ENCODE peak calls at places on chromosome 17, in ten cellular contexts. One of them, this sample, is unnamed.

GRCh38 chr17:40615295-40615988 is 32.2 kb downstream of the SMARCE1 start:
- DNase-seq in cardiac fibroblast: peak
- DNase-seq in amygdala: no peak
- DNase-seq in AG20443: peak
- DNase-seq in NCI-H1694: no peak
- DNase-seq in HEK293T: peak
- DNase-seq in RCC 7860: peak
- DNase-seq in progenitor cell of endocrine pancreas: peak
- DNase-seq in nucleus accumbens: no peak
- DNase-seq in NCI-H774: peak
- DNase-seq in this sample: peak

GRCh38 chr17:33115957-33116680 is 124.5 kb downstream of the SPACA3 start:
- DNase-seq in HEK293T: no peak
- DNase-seq in AG20443: no peak
- DNase-seq in NCI-H774: no peak
- DNase-seq in NCI-H1694: no peak
- DNase-seq in nucleus accumbens: no peak
- DNase-seq in RCC 7860: no peak
- DNase-seq in amygdala: no peak
- DNase-seq in cardiac fibroblast: no peak
- DNase-seq in progenitor cell of endocrine pancreas: no peak
- DNase-seq in this sample: no peak

GRCh38 chr17:55680983-55681382 is 41.7 kb downstream of the TMEM100 start:
- DNase-seq in HEK293T: no peak
- DNase-seq in AG20443: no peak
- DNase-seq in NCI-H774: no peak
- DNase-seq in NCI-H1694: no peak
- DNase-seq in amygdala: no peak
- DNase-seq in cardiac fibroblast: no peak
- DNase-seq in RCC 7860: no peak
- DNase-seq in progenitor cell of endocrine pancreas: no peak
- DNase-seq in nucleus accumbens: no peak
- DNase-seq in this sample: no peak

GRCh38 chr17:27276653-27277156 is 17.2 kb upstream of the WSB1 start:
- DNase-seq in HEK293T: no peak
- DNase-seq in RCC 7860: no peak
- DNase-seq in AG20443: no peak
- DNase-seq in NCI-H774: no peak
- DNase-seq in progenitor cell of endocrine pancreas: no peak
- DNase-seq in cardiac fibroblast: no peak
- DNase-seq in nucleus accumbens: no peak
- DNase-seq in amygdala: no peak
- DNase-seq in NCI-H1694: no peak
- DNase-seq in this sample: no peak

GRCh38 chr17:71885662-71886061 is 235.2 kb upstream of the SOX9 start:
- DNase-seq in NCI-H1694: no peak
- DNase-seq in AG20443: no peak
- DNase-seq in NCI-H774: no peak
- DNase-seq in nucleus accumbens: no peak
- DNase-seq in cardiac fibroblast: no peak
- DNase-seq in progenitor cell of endocrine pancreas: no peak
- DNase-seq in HEK293T: no peak
- DNase-seq in amygdala: no peak
- DNase-seq in RCC 7860: no peak
- DNase-seq in this sample: no peak

GRCh38 chr17:78925662-78926555 is 722 bp upstream of the TIMP2 start:
- DNase-seq in RCC 7860: no peak
- DNase-seq in progenitor cell of endocrine pancreas: no peak
- DNase-seq in amygdala: no peak
- DNase-seq in AG20443: peak
- DNase-seq in HEK293T: peak
- DNase-seq in cardiac fibroblast: peak
- DNase-seq in NCI-H774: peak
- DNase-seq in NCI-H1694: no peak
- DNase-seq in nucleus accumbens: peak
- DNase-seq in this sample: peak

GRCh38 chr17:66627985-66628384 is 206.9 kb upstream of the CACNG5 start:
- DNase-seq in progenitor cell of endocrine pancreas: no peak
- DNase-seq in AG20443: peak
- DNase-seq in NCI-H1694: no peak
- DNase-seq in cardiac fibroblast: no peak
- DNase-seq in nucleus accumbens: no peak
- DNase-seq in amygdala: no peak
- DNase-seq in RCC 7860: no peak
- DNase-seq in NCI-H774: no peak
- DNase-seq in HEK293T: no peak
- DNase-seq in this sample: no peak

GRCh38 chr17:33949100-33949499 is 306.0 kb upstream of the CCL2 start:
- DNase-seq in AG20443: no peak
- DNase-seq in nucleus accumbens: no peak
- DNase-seq in cardiac fibroblast: no peak
- DNase-seq in amygdala: no peak
- DNase-seq in NCI-H1694: no peak
- DNase-seq in RCC 7860: no peak
- DNase-seq in progenitor cell of endocrine pancreas: peak
- DNase-seq in HEK293T: peak
- DNase-seq in NCI-H774: no peak
- DNase-seq in this sample: no peak

GRCh38 chr17:76384987-76385891 is 830 bp downstream of the SPHK1 start:
- DNase-seq in progenitor cell of endocrine pancreas: no peak
- DNase-seq in NCI-H774: no peak
- DNase-seq in cardiac fibroblast: peak
- DNase-seq in RCC 7860: peak
- DNase-seq in NCI-H1694: no peak
- DNase-seq in amygdala: no peak
- DNase-seq in AG20443: peak
- DNase-seq in nucleus accumbens: no peak
- DNase-seq in HEK293T: no peak
- DNase-seq in this sample: peak

GRCh38 chr17:40179923-40180659 is 2.8 kb downstream of the RAPGEFL1 start:
- DNase-seq in amygdala: no peak
- DNase-seq in progenitor cell of endocrine pancreas: no peak
- DNase-seq in AG20443: peak
- DNase-seq in NCI-H1694: peak
- DNase-seq in nucleus accumbens: no peak
- DNase-seq in RCC 7860: peak
- DNase-seq in NCI-H774: no peak
- DNase-seq in cardiac fibroblast: peak
- DNase-seq in HEK293T: no peak
- DNase-seq in this sample: peak

GRCh38 chr17:72446525-72447250 is 325.9 kb downstream of the SOX9 start:
- DNase-seq in NCI-H1694: no peak
- DNase-seq in HEK293T: no peak
- DNase-seq in nucleus accumbens: no peak
- DNase-seq in NCI-H774: no peak
- DNase-seq in cardiac fibroblast: no peak
- DNase-seq in RCC 7860: no peak
- DNase-seq in progenitor cell of endocrine pancreas: no peak
- DNase-seq in amygdala: no peak
- DNase-seq in AG20443: no peak
- DNase-seq in this sample: no peak

GRCh38 chr17:2195729-2196128 is 107.9 kb downstream of the SMG6 start:
- DNase-seq in AG20443: no peak
- DNase-seq in RCC 7860: peak
- DNase-seq in nucleus accumbens: no peak
- DNase-seq in NCI-H774: no peak
- DNase-seq in HEK293T: no peak
- DNase-seq in amygdala: no peak
- DNase-seq in NCI-H1694: no peak
- DNase-seq in progenitor cell of endocrine pancreas: no peak
- DNase-seq in cardiac fibroblast: no peak
- DNase-seq in this sample: no peak

GRCh38 chr17:48177816-48178215 is 70.2 kb downstream of the SNX11 start:
- DNase-seq in RCC 7860: no peak
- DNase-seq in progenitor cell of endocrine pancreas: no peak
- DNase-seq in cardiac fibroblast: no peak
- DNase-seq in HEK293T: no peak
- DNase-seq in amygdala: no peak
- DNase-seq in NCI-H774: peak
- DNase-seq in nucleus accumbens: no peak
- DNase-seq in NCI-H1694: no peak
- DNase-seq in AG20443: no peak
- DNase-seq in this sample: no peak

GRCh38 chr17:40545660-40546059 is 19.6 kb downstream of the CCR7 start:
- DNase-seq in nucleus accumbens: no peak
- DNase-seq in cardiac fibroblast: no peak
- DNase-seq in RCC 7860: no peak
- DNase-seq in amygdala: no peak
- DNase-seq in HEK293T: no peak
- DNase-seq in NCI-H1694: no peak
- DNase-seq in NCI-H774: no peak
- DNase-seq in AG20443: no peak
- DNase-seq in progenitor cell of endocrine pancreas: no peak
- DNase-seq in this sample: no peak

GRCh38 chr17:29207986-29208385 is 27.8 kb upstream of the MYO18A start:
- DNase-seq in progenitor cell of endocrine pancreas: no peak
- DNase-seq in NCI-H774: no peak
- DNase-seq in AG20443: no peak
- DNase-seq in NCI-H1694: no peak
- DNase-seq in HEK293T: no peak
- DNase-seq in RCC 7860: no peak
- DNase-seq in cardiac fibroblast: no peak
- DNase-seq in amygdala: no peak
- DNase-seq in nucleus accumbens: no peak
- DNase-seq in this sample: no peak

GRCh38 chr17:1967092-1967662 is 58.0 kb downstream of the RTN4RL1 start:
- DNase-seq in progenitor cell of endocrine pancreas: no peak
- DNase-seq in nucleus accumbens: no peak
- DNase-seq in RCC 7860: no peak
- DNase-seq in NCI-H1694: peak
- DNase-seq in HEK293T: no peak
- DNase-seq in amygdala: no peak
- DNase-seq in NCI-H774: no peak
- DNase-seq in cardiac fibroblast: no peak
- DNase-seq in AG20443: no peak
- DNase-seq in this sample: no peak

GRCh38 chr17:34220045-34220775 is 34.9 kb upstream of the CCL2 start:
- DNase-seq in HEK293T: no peak
- DNase-seq in NCI-H1694: no peak
- DNase-seq in NCI-H774: no peak
- DNase-seq in RCC 7860: no peak
- DNase-seq in amygdala: no peak
- DNase-seq in progenitor cell of endocrine pancreas: no peak
- DNase-seq in AG20443: no peak
- DNase-seq in cardiac fibroblast: no peak
- DNase-seq in nucleus accumbens: no peak
- DNase-seq in this sample: no peak

GRCh38 chr17:9074106-9074505 is 52.8 kb downstream of the NTN1 start:
- DNase-seq in RCC 7860: peak
- DNase-seq in AG20443: peak
- DNase-seq in NCI-H1694: no peak
- DNase-seq in nucleus accumbens: no peak
- DNase-seq in progenitor cell of endocrine pancreas: no peak
- DNase-seq in cardiac fibroblast: no peak
- DNase-seq in amygdala: no peak
- DNase-seq in HEK293T: no peak
- DNase-seq in NCI-H774: no peak
- DNase-seq in this sample: no peak

GRCh38 chr17:21019976-21020575 is 22.7 kb downstream of the USP22 start:
- DNase-seq in progenitor cell of endocrine pancreas: no peak
- DNase-seq in cardiac fibroblast: peak
- DNase-seq in AG20443: peak
- DNase-seq in NCI-H1694: peak
- DNase-seq in amygdala: peak
- DNase-seq in NCI-H774: no peak
- DNase-seq in RCC 7860: no peak
- DNase-seq in nucleus accumbens: no peak
- DNase-seq in HEK293T: peak
- DNase-seq in this sample: peak

GRCh38 chr17:3557768-3558583 is at the start of gene TRPV3:
- DNase-seq in NCI-H774: no peak
- DNase-seq in cardiac fibroblast: no peak
- DNase-seq in AG20443: peak
- DNase-seq in amygdala: no peak
- DNase-seq in nucleus accumbens: peak
- DNase-seq in progenitor cell of endocrine pancreas: no peak
- DNase-seq in RCC 7860: no peak
- DNase-seq in NCI-H1694: no peak
- DNase-seq in HEK293T: no peak
- DNase-seq in this sample: peak

GRCh38 chr17:71039391-71039790 is 870.1 kb downstream of the KCNJ2 start:
- DNase-seq in amygdala: no peak
- DNase-seq in nucleus accumbens: no peak
- DNase-seq in progenitor cell of endocrine pancreas: no peak
- DNase-seq in HEK293T: no peak
- DNase-seq in NCI-H774: no peak
- DNase-seq in NCI-H1694: no peak
- DNase-seq in cardiac fibroblast: no peak
- DNase-seq in AG20443: no peak
- DNase-seq in RCC 7860: no peak
- DNase-seq in this sample: no peak

GRCh38 chr17:28667870-28668269 is 5.9 kb downstream of the SUPT6H start:
- DNase-seq in NCI-H774: no peak
- DNase-seq in HEK293T: no peak
- DNase-seq in cardiac fibroblast: no peak
- DNase-seq in AG20443: no peak
- DNase-seq in nucleus accumbens: no peak
- DNase-seq in RCC 7860: no peak
- DNase-seq in NCI-H1694: no peak
- DNase-seq in progenitor cell of endocrine pancreas: no peak
- DNase-seq in amygdala: no peak
- DNase-seq in this sample: no peak

GRCh38 chr17:37610971-37611370 is 1.8 kb upstream of the SYNRG start:
- DNase-seq in RCC 7860: no peak
- DNase-seq in progenitor cell of endocrine pancreas: no peak
- DNase-seq in AG20443: no peak
- DNase-seq in NCI-H774: no peak
- DNase-seq in amygdala: no peak
- DNase-seq in cardiac fibroblast: no peak
- DNase-seq in HEK293T: no peak
- DNase-seq in nucleus accumbens: no peak
- DNase-seq in NCI-H1694: no peak
- DNase-seq in this sample: no peak

GRCh38 chr17:10875984-10876555 is 38.2 kb upstream of the PIRT start:
- DNase-seq in NCI-H1694: no peak
- DNase-seq in RCC 7860: peak
- DNase-seq in HEK293T: peak
- DNase-seq in nucleus accumbens: peak
- DNase-seq in AG20443: peak
- DNase-seq in NCI-H774: no peak
- DNase-seq in progenitor cell of endocrine pancreas: peak
- DNase-seq in amygdala: no peak
- DNase-seq in cardiac fibroblast: peak
- DNase-seq in this sample: peak

GRCh38 chr17:15408803-15409202 is 58.6 kb downstream of the CDRT4 start:
- DNase-seq in progenitor cell of endocrine pancreas: no peak
- DNase-seq in RCC 7860: no peak
- DNase-seq in AG20443: no peak
- DNase-seq in cardiac fibroblast: no peak
- DNase-seq in HEK293T: no peak
- DNase-seq in NCI-H1694: no peak
- DNase-seq in NCI-H774: no peak
- DNase-seq in amygdala: no peak
- DNase-seq in nucleus accumbens: no peak
- DNase-seq in this sample: no peak

GRCh38 chr17:78883090-78883532 is 19.9 kb downstream of the CEP295NL start:
- DNase-seq in progenitor cell of endocrine pancreas: no peak
- DNase-seq in NCI-H774: no peak
- DNase-seq in NCI-H1694: no peak
- DNase-seq in RCC 7860: peak
- DNase-seq in HEK293T: no peak
- DNase-seq in cardiac fibroblast: peak
- DNase-seq in AG20443: peak
- DNase-seq in nucleus accumbens: no peak
- DNase-seq in amygdala: no peak
- DNase-seq in this sample: peak